ENCODE peak calls at places on chromosomes 7 and 10, in ten cellular contexts. Q is neural progenitor cell, O is GM23248, D is heart right ventricle, M is IMR-90, R is heart left ventricle, Y is transverse colon, Z is A673, B is astrocyte of the cerebellum, G is pancreas. F is an unnamed sample.

GRCh38 chr10:130191380-130191779 is 55.2 kb downstream of the GLRX3 start:
- DNase-seq in Q (no peak), Z (no peak), R (no peak), Y (no peak), M (no peak), O (no peak), D (no peak), G (no peak), B (no peak), F (no peak)

GRCh38 chr7:7552199-7552598 is 14.5 kb upstream of the MIOS start:
- DNase-seq in B (no peak), D (no peak), Y (no peak), O (no peak), R (no peak), G (no peak), M (no peak), Q (no peak), Z (no peak), F (no peak)

GRCh38 chr10:80203835-80204148 is 1.5 kb downstream of the ANXA11 start:
- DNase-seq in D (no peak), M (no peak), Q (no peak), G (no peak), B (no peak), Z (no peak), Y (no peak), O (no peak), R (no peak), F (no peak)

GRCh38 chr7:95718556-95719410 is 53.6 kb upstream of the DYNC1I1 start:
- DNase-seq in D (no peak), M (peak; percentile 6), G (no peak), R (no peak), O (peak; percentile 37), Q (no peak), B (no peak), Z (peak; percentile 64), Y (no peak), F (peak; percentile 11)

GRCh38 chr7:36151921-36152755 is 916 bp upstream of the EEPD1 start:
- DNase-seq in B (no peak), Z (no peak), G (no peak), D (no peak), R (peak; percentile 50), O (no peak), Y (no peak), M (no peak), Q (no peak), F (no peak)

GRCh38 chr10:115996031-115996430 is 277.0 kb downstream of the GFRA1 start:
- DNase-seq in Y (no peak), O (no peak), R (no peak), D (no peak), M (no peak), B (no peak), G (no peak), Z (no peak), Q (no peak), F (peak; percentile 79)

GRCh38 chr10:121108051-121108450 is 256.9 kb downstream of the WDR11 start:
- DNase-seq in Q (no peak), G (no peak), B (no peak), Y (no peak), M (no peak), O (no peak), D (no peak), R (no peak), Z (no peak), F (no peak)

GRCh38 chr7:140010194-140010895 is 52.4 kb downstream of the PARP12 start:
- DNase-seq in Z (peak; percentile 60), Y (no peak), R (no peak), G (peak; percentile 42), O (no peak), Q (peak; percentile 73), M (no peak), B (no peak), D (no peak), F (no peak)

GRCh38 chr7:78587443-78588044 is 789.0 kb downstream of the PHTF2 start:
- DNase-seq in G (no peak), R (no peak), B (no peak), Z (peak; percentile 66), Y (no peak), D (no peak), O (peak; percentile 61), Q (peak; percentile 15), M (peak; percentile 51), F (peak; percentile 44)

GRCh38 chr10:24448351-24449009 is 239.5 kb downstream of the KIAA1217 start:
- DNase-seq in D (no peak), B (no peak), Z (no peak), G (no peak), Q (no peak), R (no peak), M (peak; percentile 71), O (peak; percentile 82), Y (no peak), F (no peak)

GRCh38 chr10:24814568-24815313 is 91.1 kb upstream of the ARHGAP21 start:
- DNase-seq in Q (no peak), D (no peak), R (no peak), Y (no peak), Z (no peak), O (peak; percentile 58), G (no peak), B (no peak), M (peak; percentile 62), F (no peak)

GRCh38 chr10:70319824-70320223 is 36.0 kb upstream of the NPFFR1 start:
- DNase-seq in R (no peak), G (no peak), Z (no peak), D (no peak), Q (no peak), M (no peak), Y (no peak), O (no peak), B (no peak), F (no peak)

GRCh38 chr10:18233775-18234174 is 93.6 kb downstream of the CACNB2 start:
- DNase-seq in D (peak; percentile 78), Z (no peak), M (no peak), R (peak; percentile 87), B (no peak), O (no peak), Q (peak; percentile 42), Y (peak; percentile 23), G (peak; percentile 21), F (peak; percentile 73)

GRCh38 chr7:140640727-140641531 is at the start of gene DENND2A:
- DNase-seq in G (peak; percentile 43), Z (no peak), M (peak; percentile 76), O (peak; percentile 72), R (peak; percentile 87), D (peak; percentile 82), B (no peak), Q (peak; percentile 97), Y (peak; percentile 57), F (peak; percentile 90)

GRCh38 chr7:95213148-95213547 is 111.2 kb downstream of the PON1 start:
- DNase-seq in Q (no peak), D (no peak), R (no peak), M (no peak), Y (no peak), G (no peak), O (peak; percentile 29), Z (no peak), B (no peak), F (no peak)

GRCh38 chr10:31152421-31153133 is 120.9 kb upstream of the ZNF438 start:
- DNase-seq in G (no peak), M (no peak), R (peak; percentile 69), O (no peak), Y (no peak), Q (no peak), B (no peak), Z (peak; percentile 46), D (peak; percentile 29), F (no peak)

GRCh38 chr7:157576415-157576814 is 239.6 kb downstream of the DNAJB6 start:
- DNase-seq in G (peak; percentile 14), Q (no peak), Y (peak; percentile 56), B (no peak), M (no peak), D (no peak), O (no peak), R (peak; percentile 30), Z (no peak), F (no peak)

GRCh38 chr10:21368022-21368582 is 157.4 kb downstream of the SKIDA1 start:
- DNase-seq in D (no peak), Z (no peak), Y (no peak), R (no peak), O (no peak), Q (no peak), G (no peak), M (no peak), B (no peak), F (no peak)

GRCh38 chr10:96271017-96271815 is at the start of gene BLNK:
- DNase-seq in D (peak; percentile 25), O (peak; percentile 23), M (peak; percentile 33), Q (no peak), B (no peak), R (peak; percentile 64), Y (peak; percentile 86), Z (no peak), G (peak; percentile 85), F (no peak)
- H3K4me3 ChIP-seq in D (peak within 1 kb of the TSS; percentile 18), O (no peak within 1 kb of the TSS), M (no peak within 1 kb of the TSS), Q (no peak within 1 kb of the TSS), B (no peak within 1 kb of the TSS), R (peak within 1 kb of the TSS; percentile 43), Y (peak within 1 kb of the TSS; percentile 35), Z (no peak within 1 kb of the TSS), G (peak within 1 kb of the TSS; percentile 29), F (no peak within 1 kb of the TSS)

GRCh38 chr7:14013880-14014279 is 24.4 kb upstream of the ETV1 start:
- DNase-seq in R (no peak), O (no peak), M (peak; percentile 11), D (no peak), G (no peak), Z (no peak), Y (no peak), B (no peak), Q (no peak), F (no peak)

GRCh38 chr7:14009453-14010418 is 20.3 kb upstream of the ETV1 start:
- DNase-seq in M (no peak), Y (no peak), D (no peak), O (no peak), Q (no peak), Z (no peak), R (no peak), B (no peak), G (no peak), F (peak; percentile 44)
- H3K4me3 ChIP-seq in M (no peak overlapping the region), Y (no peak overlapping the region), D (no peak overlapping the region), O (no peak overlapping the region), Q (no peak overlapping the region), Z (no peak overlapping the region), R (no peak overlapping the region), B (no peak overlapping the region), G (no peak overlapping the region), F (no peak overlapping the region)

GRCh38 chr10:132328738-132329137 is 3.3 kb upstream of the LRRC27 start:
- DNase-seq in B (no peak), R (peak; percentile 77), D (peak; percentile 64), O (peak; percentile 23), Y (no peak), M (no peak), Q (no peak), G (no peak), Z (no peak), F (no peak)
- H3K4me3 ChIP-seq in B (no peak overlapping the region), R (no peak overlapping the region), D (no peak overlapping the region), O (peak overlapping the region; percentile 99), Y (no peak overlapping the region), M (no peak overlapping the region), Q (no peak overlapping the region), G (no peak overlapping the region), Z (peak overlapping the region; percentile 83), F (no peak overlapping the region)

DNA sequence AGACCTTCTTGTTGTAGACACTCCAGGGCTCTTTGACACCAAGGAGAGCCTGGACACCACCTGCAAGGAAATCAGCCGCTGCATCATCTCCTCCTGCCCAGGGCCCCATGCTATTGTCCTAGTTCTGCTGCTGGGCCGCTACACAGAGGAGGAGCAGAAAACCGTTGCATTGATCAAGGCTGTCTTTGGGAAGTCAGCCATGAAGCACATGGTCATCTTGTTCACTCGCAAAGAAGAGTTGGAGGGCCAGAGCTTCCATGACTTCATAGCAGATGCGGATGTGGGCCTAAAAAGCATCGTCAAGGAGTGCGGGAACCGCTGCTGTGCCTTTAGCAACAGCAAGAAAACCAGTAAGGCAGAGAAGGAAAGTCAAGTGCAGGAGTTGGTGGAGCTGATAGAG is 5.5 kb downstream of the GIMAP7 start:
- DNase-seq in B (no peak), O (no peak), Y (no peak), M (no peak), Q (no peak), D (no peak), R (no peak), G (no peak), Z (no peak), F (no peak)
- H3K4me3 ChIP-seq in B (no peak overlapping the region), O (no peak overlapping the region), Y (no peak overlapping the region), M (no peak overlapping the region), Q (no peak overlapping the region), D (peak overlapping the region; percentile 68), R (peak overlapping the region; percentile 66), G (no peak overlapping the region), Z (no peak overlapping the region), F (no peak overlapping the region)